ENCODE peak calls at places on chromosomes 5 and 9, in nine cellular contexts. H, A, B, L, P, N, D, M and Z are unnamed samples.

GRCh38 chr5:143030349-143030748 is 260.2 kb downstream of the ARHGAP26 start:
- DNase-seq in D (no peak), H (no peak), P (no peak), B (no peak), M (no peak), A (no peak), L (no peak), N (no peak), Z (peak; percentile 20)

GRCh38 chr9:93036887-93037475 is 21.5 kb upstream of the SUSD3 start:
- DNase-seq in P (no peak), H (no peak), N (no peak), B (no peak), M (no peak), L (no peak), D (no peak), A (no peak), Z (no peak)

GRCh38 chr5:7015586-7016256 is 302.5 kb downstream of the TENT4A start:
- DNase-seq in L (no peak), P (peak; percentile 8), H (no peak), B (no peak), N (no peak), A (no peak), D (no peak), M (no peak), Z (no peak)

GRCh38 chr9:129309906-129310305 is 131.8 kb upstream of the IER5L start:
- DNase-seq in H (no peak), A (no peak), N (peak; percentile 15), D (no peak), M (no peak), B (no peak), P (no peak), L (no peak), Z (no peak)

GRCh38 chr5:30051976-30052375 is 1141.5 kb upstream of the CDH6 start:
- DNase-seq in B (no peak), D (no peak), L (no peak), H (no peak), A (no peak), N (no peak), P (no peak), M (no peak), Z (no peak)

GRCh38 chr5:177473461-177473991 is at the start of gene DBN1:
- DNase-seq in N (peak; percentile 78), L (peak; percentile 95), B (no peak), H (no peak), P (peak; percentile 73), M (peak; percentile 51), D (peak; percentile 28), A (peak; percentile 46), Z (no peak)

GRCh38 chr9:116812231-116813028 is 125.3 kb downstream of the TRIM32 start:
- DNase-seq in L (no peak), D (no peak), N (no peak), M (no peak), A (no peak), H (no peak), B (no peak), P (no peak), Z (no peak)

GRCh38 chr9:92633879-92634278 is 36.1 kb downstream of the IPPK start:
- DNase-seq in M (no peak), A (no peak), L (no peak), H (no peak), B (no peak), N (no peak), P (no peak), D (no peak), Z (no peak)

GRCh38 chr9:35729700-35730485 is 2.1 kb downstream of the TLN1 start:
- DNase-seq in H (peak; percentile 63), P (peak; percentile 93), D (peak; percentile 92), A (peak; percentile 53), N (peak; percentile 73), B (peak; percentile 1), M (peak; percentile 91), L (no peak), Z (no peak)

GRCh38 chr5:130773813-130774212 is 391.2 kb downstream of the HINT1 start:
- DNase-seq in M (peak; percentile 27), A (no peak), H (no peak), D (peak; percentile 4), L (no peak), B (no peak), P (peak; percentile 33), N (no peak), Z (no peak)

GRCh38 chr9:78314953-78315870 is 18.3 kb downstream of the PSAT1 start:
- DNase-seq in B (no peak), N (no peak), L (no peak), D (peak; percentile 33), M (no peak), P (no peak), A (no peak), H (no peak), Z (no peak)

GRCh38 chr9:95091971-95092320 is 225.6 kb downstream of the FANCC start:
- DNase-seq in A (no peak), L (no peak), B (no peak), P (peak; percentile 77), D (peak; percentile 23), M (peak; percentile 85), H (no peak), N (no peak), Z (no peak)

GRCh38 chr9:6495484-6495883 is 82.5 kb downstream of the UHRF2 start:
- DNase-seq in D (no peak), L (no peak), B (no peak), P (peak; percentile 82), H (peak; percentile 73), A (no peak), M (no peak), N (no peak), Z (no peak)

GRCh38 chr5:157670662-157671591 is at the start of gene C5orf52:
- DNase-seq in A (peak; percentile 82), M (no peak), N (no peak), P (no peak), D (peak; percentile 40), L (peak; percentile 48), B (no peak), H (no peak), Z (peak; percentile 7)

GRCh38 chr5:107669543-107670027 is 1.2 kb downstream of the EFNA5 start:
- DNase-seq in M (peak; percentile 40), A (peak; percentile 48), L (no peak), H (no peak), P (no peak), B (peak; percentile 68), N (no peak), D (peak; percentile 33), Z (no peak)

GRCh38 chr5:171806976-171807823 is 21.6 kb downstream of the SMIM23 start:
- DNase-seq in A (no peak), D (peak; percentile 20), L (no peak), N (no peak), M (no peak), H (no peak), B (peak; percentile 21), P (no peak), Z (no peak)

GRCh38 chr5:125551246-125551645 is 804.8 kb upstream of the ZNF608 start:
- DNase-seq in A (no peak), B (peak; percentile 2), M (peak; percentile 4), L (no peak), N (no peak), D (no peak), P (no peak), H (no peak), Z (no peak)

GRCh38 chr9:135989722-135990467 is 28.7 kb upstream of the UBAC1 start:
- DNase-seq in D (no peak), M (no peak), B (peak; percentile 86), L (no peak), A (no peak), H (peak; percentile 24), P (no peak), N (no peak), Z (no peak)

GRCh38 chr5:35815089-35815936 is 41.4 kb upstream of the IL7R start:
- DNase-seq in H (no peak), M (peak; percentile 29), L (no peak), P (peak; percentile 62), A (no peak), B (peak; percentile 43), D (no peak), N (no peak), Z (no peak)

GRCh38 chr5:38556599-38557308 is at the start of gene LIFR:
- DNase-seq in H (peak; percentile 72), L (peak; percentile 40), A (peak; percentile 51), B (peak; percentile 86), M (peak; percentile 68), D (peak; percentile 77), N (peak; percentile 91), P (no peak), Z (no peak)

GRCh38 chr9:120289091-120289490 is 290.9 kb downstream of the CDK5RAP2 start:
- DNase-seq in P (no peak), N (no peak), A (no peak), B (no peak), M (no peak), H (no peak), D (no peak), L (no peak), Z (no peak)

GRCh38 chr5:37533851-37534250 is 154.7 kb downstream of the WDR70 start:
- DNase-seq in A (no peak), H (no peak), L (no peak), M (peak; percentile 61), P (no peak), B (no peak), D (peak; percentile 43), N (no peak), Z (no peak)